ENCODE peak calls at places on chromosomes 1 and 21, in seven cellular contexts. V, Z, G, L, O, S and Q are unnamed samples.

GRCh38 chr1:34790985-34791384 is 1.8 kb upstream of the GJA4 start:
- DNase-seq in V (no peak), Z (no peak), G (no peak), L (no peak), O (no peak), S (peak), Q (no peak)

GRCh38 chr1:56814205-56814604 is 5.0 kb downstream of the FYB2 start:
- DNase-seq in V (no peak), Z (no peak), G (no peak), L (no peak), O (no peak), S (no peak), Q (no peak)

GRCh38 chr21:15140321-15141019 is 75.7 kb upstream of the NRIP1 start:
- DNase-seq in V (no peak), Z (no peak), G (no peak), L (no peak), O (peak), S (no peak), Q (no peak)

GRCh38 chr21:32909393-32909792 is 116.3 kb upstream of the OLIG2 start:
- DNase-seq in V (no peak), Z (no peak), G (no peak), L (no peak), O (no peak), S (no peak), Q (no peak)

GRCh38 chr1:95072532-95073419 is at the start of gene ALG14:
- DNase-seq in V (peak), Z (peak), G (peak), L (peak), O (peak), S (peak), Q (peak)

GRCh38 chr1:205565799-205566198 is 61.3 kb downstream of the CDK18 start:
- DNase-seq in V (no peak), Z (no peak), G (no peak), L (no peak), O (no peak), S (no peak), Q (no peak)

GRCh38 chr1:157932082-157932481 is 61.4 kb upstream of the KIRREL1 start:
- DNase-seq in V (no peak), Z (no peak), G (no peak), L (no peak), O (peak), S (no peak), Q (no peak)

GRCh38 chr21:46066843-46067331 is 31.0 kb upstream of the COL6A2 start:
- DNase-seq in V (peak), Z (no peak), G (no peak), L (no peak), O (no peak), S (peak), Q (peak)

GRCh38 chr1:68811806-68812205 is 314.9 kb upstream of the DEPDC1 start:
- DNase-seq in V (no peak), Z (no peak), G (no peak), L (peak), O (no peak), S (no peak), Q (no peak)

GRCh38 chr1:82837261-82837660 is 1036.5 kb downstream of the ADGRL2 start:
- DNase-seq in V (no peak), Z (no peak), G (no peak), L (no peak), O (no peak), S (no peak), Q (no peak)

GRCh38 chr1:58155418-58156123 is 391.0 kb downstream of the OMA1 start:
- DNase-seq in V (no peak), Z (peak), G (no peak), L (peak), O (peak), S (peak), Q (no peak)

GRCh38 chr1:118934706-118935105 is 53.4 kb downstream of the TBX15 start:
- DNase-seq in V (no peak), Z (no peak), G (no peak), L (no peak), O (no peak), S (no peak), Q (no peak)

GRCh38 chr21:32698286-32698685 is 29.5 kb downstream of the SYNJ1 start:
- DNase-seq in V (no peak), Z (no peak), G (no peak), L (no peak), O (no peak), S (no peak), Q (no peak)

GRCh38 chr1:147669475-147670318 is 627 bp downstream of the ACP6 start:
- DNase-seq in V (peak), Z (peak), G (peak), L (no peak), O (peak), S (peak), Q (peak)

GRCh38 chr21:36630485-36631206 is 68.3 kb upstream of the SIM2 start:
- DNase-seq in V (peak), Z (peak), G (peak), L (peak), O (peak), S (peak), Q (peak)

GRCh38 chr1:53334312-53334711 is 6.4 kb upstream of the LRP8 start:
- DNase-seq in V (no peak), Z (no peak), G (no peak), L (no peak), O (no peak), S (no peak), Q (no peak)

GRCh38 chr1:232904566-232904965 is 45.8 kb upstream of the NTPCR start:
- DNase-seq in V (no peak), Z (no peak), G (no peak), L (no peak), O (peak), S (no peak), Q (no peak)

GRCh38 chr21:16195476-16195875 is 465.7 kb downstream of the USP25 start:
- DNase-seq in V (no peak), Z (no peak), G (no peak), L (no peak), O (peak), S (no peak), Q (no peak)

GRCh38 chr1:245921417-245921816 is 585.7 kb downstream of the SMYD3 start:
- DNase-seq in V (no peak), Z (no peak), G (no peak), L (no peak), O (no peak), S (no peak), Q (no peak)

GRCh38 chr21:14762734-14763694 is 216.9 kb upstream of the SAMSN1 start:
- DNase-seq in V (no peak), Z (no peak), G (no peak), L (no peak), O (no peak), S (no peak), Q (no peak)

GRCh38 chr1:53575141-53575947 is 116.1 kb downstream of the DMRTB1 start:
- DNase-seq in V (no peak), Z (peak), G (no peak), L (no peak), O (no peak), S (no peak), Q (no peak)

GRCh38 chr1:45767035-45767434 is 16.6 kb upstream of the IPP start:
- DNase-seq in V (no peak), Z (no peak), G (no peak), L (no peak), O (no peak), S (no peak), Q (no peak)

GRCh38 chr21:38741976-38742309 is 63.8 kb upstream of the ETS2 start:
- DNase-seq in V (no peak), Z (no peak), G (no peak), L (no peak), O (no peak), S (no peak), Q (no peak)

GRCh38 chr1:223001653-223002634 is 141.1 kb downstream of the TLR5 start:
- DNase-seq in V (no peak), Z (no peak), G (no peak), L (peak), O (peak), S (no peak), Q (no peak)

GRCh38 chr1:48610628-48611542 is 138.9 kb upstream of the SPATA6 start:
- DNase-seq in V (no peak), Z (no peak), G (no peak), L (peak), O (no peak), S (peak), Q (no peak)

GRCh38 chr1:51661081-51661518 is 44.2 kb downstream of the OSBPL9 start:
- DNase-seq in V (peak), Z (no peak), G (no peak), L (no peak), O (peak), S (no peak), Q (no peak)